ENCODE peak calls at places on chromosomes 2 and 18, in seven cellular contexts. R is PC-9; Y is stimulated activated CD4-positive, alpha-beta T cell treated with anti-CD3 and anti-CD28 coated beads, Interleukin-1b, Interleukin-23, amount 100 ng/mL, for 48 hours; Q is tibial artery; B is cardiac fibroblast; W is HCEC 1CT; F is ureter. X is an unnamed sample.
A peak's percentile ranks its signal among the peaks of the same experiment; 100 is the strongest.

GRCh38 chr18:67525328-67526110 is 9.0 kb upstream of the DSEL start:
- DNase-seq in R (peak; percentile 90), Y (no peak), Q (peak; percentile 79), B (peak; percentile 99), W (peak; percentile 98), F (peak; percentile 67), X (peak; percentile 68)

GRCh38 chr2:64456298-64456697 is 2.3 kb downstream of the LGALSL start:
- DNase-seq in R (no peak), Y (no peak), Q (no peak), B (no peak), W (no peak), F (no peak), X (no peak)

GRCh38 chr2:109246176-109246575 is 117.2 kb downstream of the SH3RF3 start:
- DNase-seq in R (no peak), Y (no peak), Q (no peak), B (no peak), W (no peak), F (no peak), X (no peak)

GRCh38 chr2:181124499-181124898 is 144.1 kb downstream of the UBE2E3 start:
- DNase-seq in R (no peak), Y (no peak), Q (no peak), B (peak; percentile 47), W (peak; percentile 58), F (no peak), X (peak; percentile 71)

GRCh38 chr18:61323951-61324350 is 9.3 kb upstream of the CDH20 start:
- DNase-seq in R (no peak), Y (no peak), Q (no peak), B (no peak), W (no peak), F (no peak), X (no peak)

GRCh38 chr2:172513524-172513900 is 42.4 kb upstream of the PDK1 start:
- DNase-seq in R (no peak), Y (no peak), Q (no peak), B (no peak), W (no peak), F (no peak), X (no peak)

GRCh38 chr2:7515327-7515726 is 598.1 kb downstream of the RNF144A start:
- DNase-seq in R (no peak), Y (no peak), Q (no peak), B (no peak), W (no peak), F (no peak), X (no peak)

GRCh38 chr2:171523339-171523931 is 1.2 kb downstream of the CYBRD1 start:
- DNase-seq in R (peak; percentile 79), Y (peak; percentile 5), Q (peak; percentile 94), B (peak; percentile 88), W (peak; percentile 73), F (peak; percentile 72), X (peak; percentile 81)

GRCh38 chr2:101517753-101518152 is 42.8 kb upstream of the RFX8 start:
- DNase-seq in R (peak; percentile 97), Y (no peak), Q (no peak), B (peak; percentile 78), W (peak; percentile 83), F (no peak), X (no peak)

GRCh38 chr2:27250652-27251379 is 12.0 kb downstream of the SLC30A3 start:
- DNase-seq in R (no peak), Y (no peak), Q (no peak), B (no peak), W (no peak), F (no peak), X (no peak)

GRCh38 chr2:54613794-54614257 is 109.6 kb upstream of the EML6 start:
- DNase-seq in R (peak; percentile 72), Y (no peak), Q (no peak), B (peak; percentile 61), W (peak; percentile 34), F (no peak), X (peak; percentile 49)

GRCh38 chr2:133484106-133484505 is 84.2 kb downstream of the NCKAP5 start:
- DNase-seq in R (no peak), Y (no peak), Q (no peak), B (no peak), W (peak; percentile 31), F (no peak), X (no peak)

GRCh38 chr2:43105586-43106562 is 120.5 kb downstream of the ZFP36L2 start:
- DNase-seq in R (no peak), Y (no peak), Q (peak; percentile 80), B (peak; percentile 79), W (peak; percentile 48), F (peak; percentile 79), X (no peak)

GRCh38 chr2:201127570-201127969 is 11.6 kb downstream of the CFLAR start:
- DNase-seq in R (no peak), Y (peak; percentile 74), Q (no peak), B (peak; percentile 70), W (peak; percentile 59), F (no peak), X (no peak)

GRCh38 chr2:145692971-145693478 is 1173.1 kb upstream of the ZEB2 start:
- DNase-seq in R (peak; percentile 91), Y (no peak), Q (no peak), B (peak; percentile 85), W (peak; percentile 90), F (no peak), X (no peak)

GRCh38 chr2:104863229-104863584 is 9.3 kb downstream of the POU3F3 start:
- DNase-seq in R (no peak), Y (no peak), Q (no peak), B (no peak), W (no peak), F (no peak), X (no peak)

GRCh38 chr2:1082456-1083205 is 132.0 kb downstream of the SNTG2 start:
- DNase-seq in R (no peak), Y (no peak), Q (no peak), B (no peak), W (no peak), F (no peak), X (no peak)

GRCh38 chr2:159307942-159308341 is 21.4 kb upstream of the WDSUB1 start:
- DNase-seq in R (no peak), Y (no peak), Q (no peak), B (no peak), W (no peak), F (no peak), X (no peak)

GRCh38 chr2:12479042-12479601 is 237.6 kb upstream of the TRIB2 start:
- DNase-seq in R (no peak), Y (no peak), Q (no peak), B (no peak), W (peak; percentile 77), F (no peak), X (no peak)

GRCh38 chr2:210072922-210073509 is 70.6 kb downstream of the RPE start:
- DNase-seq in R (no peak), Y (no peak), Q (no peak), B (peak; percentile 71), W (peak; percentile 62), F (no peak), X (peak; percentile 38)

GRCh38 chr2:31322376-31322775 is 88.4 kb downstream of the EHD3 start:
- DNase-seq in R (no peak), Y (no peak), Q (no peak), B (peak; percentile 37), W (peak; percentile 35), F (no peak), X (no peak)

GRCh38 chr2:169232551-169233154 is 129.7 kb downstream of the LRP2 start:
- DNase-seq in R (no peak), Y (no peak), Q (no peak), B (no peak), W (no peak), F (no peak), X (no peak)

GRCh38 chr2:106342801-106343200 is 125.4 kb downstream of the RGPD3 start:
- DNase-seq in R (no peak), Y (no peak), Q (no peak), B (no peak), W (no peak), F (no peak), X (no peak)

GRCh38 chr2:70982971-70983370 is 4.5 kb downstream of the ANKRD53 start:
- DNase-seq in R (no peak), Y (no peak), Q (no peak), B (no peak), W (no peak), F (peak; percentile 8), X (no peak)

GRCh38 chr2:190173382-190173781 is 110.9 kb upstream of the MSTN start:
- DNase-seq in R (no peak), Y (no peak), Q (no peak), B (no peak), W (no peak), F (no peak), X (no peak)

GRCh38 chr2:73827018-73827417 is 1.7 kb upstream of the STAMBP start:
- DNase-seq in R (no peak), Y (no peak), Q (no peak), B (peak; percentile 59), W (peak; percentile 53), F (no peak), X (no peak)

GRCh38 chr2:94622113-94622618 is 249.1 kb upstream of the TEKT4 start:
- DNase-seq in R (no peak), Y (no peak), Q (peak; percentile 39), B (no peak), W (no peak), F (no peak), X (no peak)

GRCh38 chr2:183903026-183903425 is 695.3 kb upstream of the ZNF804A start:
- DNase-seq in R (no peak), Y (no peak), Q (no peak), B (no peak), W (no peak), F (no peak), X (no peak)

X was measured in foreskin melanocyte.